ENCODE peak calls at places on chromosome 20, in six cellular contexts. One of them, this sample, is unnamed.

GRCh38 chr20:19260412-19261090 is 48.1 kb downstream of the SLC24A3 start:
- DNase-seq in ACHN: no peak
- DNase-seq in naive thymus-derived CD4-positive, alpha-beta T cell: no peak
- DNase-seq in M059J: peak
- DNase-seq in neural progenitor cell: no peak
- DNase-seq in lower lobe of right lung: no peak
- DNase-seq in this sample: no peak

GRCh38 chr20:32138921-32139320 is 29.4 kb downstream of the TM9SF4 start:
- DNase-seq in ACHN: no peak
- DNase-seq in naive thymus-derived CD4-positive, alpha-beta T cell: no peak
- DNase-seq in M059J: no peak
- DNase-seq in neural progenitor cell: no peak
- DNase-seq in lower lobe of right lung: no peak
- DNase-seq in this sample: no peak

GRCh38 chr20:49325981-49326380 is 48.1 kb upstream of the ZNFX1 start:
- DNase-seq in ACHN: no peak
- DNase-seq in naive thymus-derived CD4-positive, alpha-beta T cell: no peak
- DNase-seq in M059J: peak
- DNase-seq in neural progenitor cell: no peak
- DNase-seq in lower lobe of right lung: no peak
- DNase-seq in this sample: no peak

GRCh38 chr20:19786311-19786710 is 28.3 kb downstream of the RIN2 start:
- DNase-seq in ACHN: peak
- DNase-seq in naive thymus-derived CD4-positive, alpha-beta T cell: no peak
- DNase-seq in M059J: peak
- DNase-seq in neural progenitor cell: peak
- DNase-seq in lower lobe of right lung: no peak
- DNase-seq in this sample: no peak

GRCh38 chr20:49385471-49385870 is 97.0 kb downstream of the KCNB1 start:
- DNase-seq in ACHN: peak
- DNase-seq in naive thymus-derived CD4-positive, alpha-beta T cell: no peak
- DNase-seq in M059J: peak
- DNase-seq in neural progenitor cell: peak
- DNase-seq in lower lobe of right lung: no peak
- DNase-seq in this sample: no peak

GRCh38 chr20:10447028-10447427 is 11.9 kb downstream of the SLX4IP start:
- DNase-seq in ACHN: peak
- DNase-seq in naive thymus-derived CD4-positive, alpha-beta T cell: no peak
- DNase-seq in M059J: peak
- DNase-seq in neural progenitor cell: no peak
- DNase-seq in lower lobe of right lung: no peak
- DNase-seq in this sample: peak

GRCh38 chr20:51388227-51388626 is 154.3 kb downstream of the NFATC2 start:
- DNase-seq in ACHN: peak
- DNase-seq in naive thymus-derived CD4-positive, alpha-beta T cell: no peak
- DNase-seq in M059J: peak
- DNase-seq in neural progenitor cell: no peak
- DNase-seq in lower lobe of right lung: no peak
- DNase-seq in this sample: no peak

GRCh38 chr20:48198951-48199431 is 413.7 kb upstream of the SULF2 start:
- DNase-seq in ACHN: no peak
- DNase-seq in naive thymus-derived CD4-positive, alpha-beta T cell: no peak
- DNase-seq in M059J: peak
- DNase-seq in neural progenitor cell: no peak
- DNase-seq in lower lobe of right lung: no peak
- DNase-seq in this sample: no peak

GRCh38 chr20:49214546-49214945 is 4.7 kb upstream of the DDX27 start:
- DNase-seq in ACHN: no peak
- DNase-seq in naive thymus-derived CD4-positive, alpha-beta T cell: no peak
- DNase-seq in M059J: no peak
- DNase-seq in neural progenitor cell: no peak
- DNase-seq in lower lobe of right lung: no peak
- DNase-seq in this sample: no peak

GRCh38 chr20:62123450-62124118 is 1.3 kb downstream of the LSM14B start:
- DNase-seq in ACHN: no peak
- DNase-seq in naive thymus-derived CD4-positive, alpha-beta T cell: no peak
- DNase-seq in M059J: no peak
- DNase-seq in neural progenitor cell: peak
- DNase-seq in lower lobe of right lung: no peak
- DNase-seq in this sample: no peak

GRCh38 chr20:59161626-59162170 is 1.9 kb upstream of the ZNF831 start:
- DNase-seq in ACHN: no peak
- DNase-seq in naive thymus-derived CD4-positive, alpha-beta T cell: no peak
- DNase-seq in M059J: no peak
- DNase-seq in neural progenitor cell: no peak
- DNase-seq in lower lobe of right lung: no peak
- DNase-seq in this sample: no peak

GRCh38 chr20:34512266-34512954 is 3.8 kb upstream of the DYNLRB1 start:
- DNase-seq in ACHN: peak
- DNase-seq in naive thymus-derived CD4-positive, alpha-beta T cell: no peak
- DNase-seq in M059J: peak
- DNase-seq in neural progenitor cell: no peak
- DNase-seq in lower lobe of right lung: no peak
- DNase-seq in this sample: no peak

GRCh38 chr20:33731693-33732165 is at the start of gene ZNF341:
- DNase-seq in ACHN: peak
- DNase-seq in naive thymus-derived CD4-positive, alpha-beta T cell: peak
- DNase-seq in M059J: peak
- DNase-seq in neural progenitor cell: peak
- DNase-seq in lower lobe of right lung: peak
- DNase-seq in this sample: peak

GRCh38 chr20:63100926-63101699 is 94.3 kb upstream of the BHLHE23 start:
- DNase-seq in ACHN: no peak
- DNase-seq in naive thymus-derived CD4-positive, alpha-beta T cell: no peak
- DNase-seq in M059J: no peak
- DNase-seq in neural progenitor cell: no peak
- DNase-seq in lower lobe of right lung: peak
- DNase-seq in this sample: no peak

GRCh38 chr20:51095755-51096509 is 73.0 kb upstream of the KCNG1 start:
- DNase-seq in ACHN: no peak
- DNase-seq in naive thymus-derived CD4-positive, alpha-beta T cell: no peak
- DNase-seq in M059J: peak
- DNase-seq in neural progenitor cell: peak
- DNase-seq in lower lobe of right lung: no peak
- DNase-seq in this sample: no peak

GRCh38 chr20:9344080-9344920 is 170.1 kb upstream of the LAMP5 start:
- DNase-seq in ACHN: no peak
- DNase-seq in naive thymus-derived CD4-positive, alpha-beta T cell: no peak
- DNase-seq in M059J: peak
- DNase-seq in neural progenitor cell: no peak
- DNase-seq in lower lobe of right lung: no peak
- DNase-seq in this sample: no peak

GRCh38 chr20:768426-768978 is at the start of gene SLC52A3:
- DNase-seq in ACHN: peak
- DNase-seq in naive thymus-derived CD4-positive, alpha-beta T cell: no peak
- DNase-seq in M059J: peak
- DNase-seq in neural progenitor cell: peak
- DNase-seq in lower lobe of right lung: peak
- DNase-seq in this sample: no peak

GRCh38 chr20:13777171-13777601 is 7.5 kb downstream of the ESF1 start:
- DNase-seq in ACHN: peak
- DNase-seq in naive thymus-derived CD4-positive, alpha-beta T cell: no peak
- DNase-seq in M059J: peak
- DNase-seq in neural progenitor cell: no peak
- DNase-seq in lower lobe of right lung: no peak
- DNase-seq in this sample: no peak

This sample was measured in activated T-helper 1 cell treated with anti-CD3 and anti-CD28 coated beads, Interleukin-12 subunit alpha, Interleukin-12 subunit beta, Interleukin-2, Interleukin-4 antibody, amounts not matched to agents 30 ng/mL and 10 ng/mL and 1 ng/mL, durations not matched to agents 14 hours and 24 hours and 36 hours.